ENCODE peak calls at places on chromosome 22, in four cellular contexts. One of them, this sample, is unnamed.
A peak's percentile ranks its signal among the peaks of the same experiment; 100 is the strongest.

GRCh38 chr22:25054943-25055511 is 102.5 kb downstream of the KIAA1671 start:
- DNase-seq in K562: no peak
- DNase-seq in H1: no peak
- DNase-seq in GM12878: no peak
- DNase-seq in this sample: no peak

GRCh38 chr22:50184004-50184461 is 1.7 kb upstream of the TRABD start:
- DNase-seq in K562: peak; percentile 36
- DNase-seq in GM12878: no peak
- DNase-seq in H1: no peak
- DNase-seq in this sample: peak; percentile 48

GRCh38 chr22:36191106-36191836 is 10.3 kb downstream of the APOL4 start:
- DNase-seq in H1: no peak
- DNase-seq in K562: no peak
- DNase-seq in GM12878: no peak
- DNase-seq in this sample: peak; percentile 64

GRCh38 chr22:37818397-37819099 is 4.6 kb upstream of the GALR3 start:
- DNase-seq in GM12878: no peak
- DNase-seq in H1: no peak
- DNase-seq in K562: no peak
- DNase-seq in this sample: peak; percentile 35

GRCh38 chr22:37284807-37285355 is 2.6 kb downstream of the CYTH4 start:
- DNase-seq in H1: no peak
- DNase-seq in GM12878: peak; percentile 68
- DNase-seq in K562: no peak
- DNase-seq in this sample: no peak

GRCh38 chr22:24416095-24416494 is 11.3 kb upstream of the ADORA2A start:
- DNase-seq in K562: no peak
- DNase-seq in H1: no peak
- DNase-seq in GM12878: no peak
- DNase-seq in this sample: no peak

GRCh38 chr22:40276877-40277823 is 69.2 kb upstream of the ADSL start:
- DNase-seq in H1: no peak
- DNase-seq in GM12878: no peak
- DNase-seq in K562: no peak
- DNase-seq in this sample: peak; percentile 51

GRCh38 chr22:40204331-40205116 is 26.8 kb downstream of the TNRC6B start:
- DNase-seq in GM12878: no peak
- DNase-seq in H1: no peak
- DNase-seq in K562: no peak
- DNase-seq in this sample: peak; percentile 73

GRCh38 chr22:22201185-22201924 is 43.2 kb upstream of the VPREB1 start:
- DNase-seq in K562: peak; percentile 91
- DNase-seq in H1: peak; percentile 19
- DNase-seq in GM12878: no peak
- DNase-seq in this sample: peak; percentile 24

DNA sequence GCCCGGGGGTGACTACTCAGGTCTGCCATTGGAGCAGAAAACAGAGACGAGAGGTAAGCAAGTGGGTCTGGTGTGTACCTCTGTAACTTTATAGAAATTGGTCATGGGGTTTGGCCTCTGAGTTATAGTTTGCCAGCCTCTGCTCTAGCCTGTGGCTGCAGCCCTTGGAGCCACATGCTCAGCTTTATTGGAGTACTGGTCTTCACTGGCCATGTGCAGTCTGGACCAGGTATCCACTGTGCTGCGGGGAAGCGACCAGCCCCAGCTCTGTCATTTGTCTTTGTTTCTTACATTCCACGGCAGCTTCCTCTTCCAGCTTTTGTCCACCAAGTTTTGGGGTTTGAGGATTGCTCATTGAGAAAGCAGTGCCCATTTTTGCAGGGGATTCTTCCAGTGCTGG is 453.4 kb downstream of the TBC1D22A start:
- DNase-seq in H1: no peak
- DNase-seq in GM12878: no peak
- DNase-seq in K562: no peak
- DNase-seq in this sample: no peak
- TF ChIP-seq CHD1 in H1: no peak
- TF ChIP-seq CHD1 in GM12878: no peak
- TF ChIP-seq CHD1 in K562: no peak
- TF ChIP-seq CHD1 in this sample: no peak

GRCh38 chr22:46827072-46827780 is 64.8 kb downstream of the TBC1D22A start:
- DNase-seq in H1: peak; percentile 54
- DNase-seq in K562: no peak
- DNase-seq in GM12878: no peak
- DNase-seq in this sample: no peak
- TF ChIP-seq CTCF in H1: peak; percentile 99
- TF ChIP-seq CTCF in K562: no peak
- TF ChIP-seq CTCF in GM12878: no peak
- TF ChIP-seq CTCF in this sample: no peak

DNA sequence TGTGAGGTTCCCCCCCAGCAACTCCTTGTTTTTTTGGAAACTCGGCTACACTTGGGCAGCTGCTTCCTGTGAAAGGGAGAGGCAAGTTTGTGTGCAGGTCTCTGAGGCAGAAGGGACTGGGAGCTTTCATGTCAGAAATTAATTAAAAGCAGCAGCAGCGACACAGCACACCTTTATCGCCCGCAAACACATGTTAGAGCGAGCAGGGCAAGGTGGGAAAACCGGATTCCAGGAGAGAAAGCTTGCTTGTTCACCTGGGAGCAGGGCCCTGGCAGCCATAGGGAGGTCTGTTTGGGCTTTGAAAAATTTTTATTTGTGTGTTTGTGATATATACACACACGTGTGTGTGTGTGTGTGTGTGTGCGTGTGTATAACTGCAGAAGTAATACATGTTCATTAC is 518.1 kb downstream of the MIAT start:
- DNase-seq in GM12878: no peak
- DNase-seq in K562: no peak
- DNase-seq in H1: no peak
- DNase-seq in this sample: no peak
- TF ChIP-seq CHD1 in GM12878: no peak
- TF ChIP-seq CHD1 in K562: no peak
- TF ChIP-seq CHD1 in H1: no peak
- TF ChIP-seq CHD1 in this sample: no peak

DNA sequence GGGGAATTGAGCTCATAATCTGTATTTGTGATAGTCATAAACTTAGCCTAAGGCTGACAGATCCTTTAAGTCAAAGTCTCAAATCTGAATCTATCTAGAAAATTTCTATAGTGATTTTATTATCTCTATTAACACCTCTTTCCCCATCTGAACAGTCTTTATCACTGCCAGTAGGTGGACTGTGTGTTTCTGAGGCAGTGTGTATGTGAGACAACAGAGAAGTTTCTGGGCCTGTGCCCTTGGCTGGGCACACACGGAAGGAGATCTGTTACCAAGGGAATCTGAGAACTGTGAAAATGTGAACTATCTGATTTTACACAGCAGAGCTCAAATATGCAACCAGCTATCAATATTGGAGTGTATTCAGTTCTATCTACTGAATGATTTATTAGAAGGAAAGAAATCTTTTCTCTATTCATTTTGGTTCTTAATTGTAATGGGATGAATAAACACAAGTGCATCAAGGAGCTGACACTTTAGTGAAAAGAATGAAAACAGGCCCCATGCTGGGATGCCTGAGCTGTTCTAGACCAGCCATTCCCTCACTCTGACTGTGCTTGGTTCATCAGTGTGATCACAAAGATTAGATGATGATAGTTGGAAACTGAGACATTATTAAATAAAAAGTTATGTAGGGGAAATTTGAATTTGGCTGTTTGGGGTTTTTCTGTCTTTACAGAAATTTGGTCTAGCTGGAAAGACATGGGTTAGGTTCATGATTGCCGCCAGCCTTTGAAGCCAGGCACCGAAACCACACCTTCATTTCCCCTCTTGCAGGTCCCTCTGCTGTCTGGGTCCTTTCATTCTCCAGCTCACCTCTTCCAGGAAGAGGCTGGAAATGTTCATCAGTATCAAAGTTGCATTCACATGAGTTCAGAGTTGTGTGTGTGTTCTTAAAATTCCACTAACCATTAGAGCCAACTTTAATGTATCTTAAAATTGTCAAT is 68.1 kb downstream of the LIF start:
- DNase-seq in GM12878: no peak
- DNase-seq in H1: no peak
- DNase-seq in K562: no peak
- DNase-seq in this sample: no peak
- TF ChIP-seq CTCF in GM12878: no peak
- TF ChIP-seq CTCF in H1: no peak
- TF ChIP-seq CTCF in K562: no peak
- TF ChIP-seq CTCF in this sample: no peak

DNA sequence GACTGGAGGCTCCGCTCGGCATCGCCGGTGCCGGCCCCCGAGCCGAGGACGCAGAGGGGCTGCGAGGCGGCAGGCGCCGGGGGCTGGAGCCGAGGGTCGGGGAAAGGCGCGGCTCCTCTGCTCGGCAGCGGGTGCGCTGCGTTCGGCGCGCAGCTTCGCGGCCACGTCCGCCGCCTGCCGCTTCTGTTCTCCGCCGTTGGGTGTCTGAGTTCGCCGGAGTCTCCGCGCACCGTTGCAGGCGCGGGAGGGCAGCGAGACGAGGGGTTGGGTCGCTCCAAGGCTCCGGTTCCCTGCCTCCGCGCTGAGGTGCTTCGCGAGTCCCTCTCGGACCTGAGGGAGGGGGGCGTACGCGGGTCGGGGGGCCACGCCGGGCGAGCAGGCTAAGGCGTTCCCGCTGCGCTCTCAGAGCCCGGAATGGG is 350 bp downstream of the MN1 start:
- DNase-seq in H1: no peak
- DNase-seq in GM12878: no peak
- DNase-seq in K562: peak; percentile 9
- DNase-seq in this sample: peak; percentile 41
- TF ChIP-seq CHD1 in H1: no peak
- TF ChIP-seq CHD1 in GM12878: no peak
- TF ChIP-seq CHD1 in K562: no peak
- TF ChIP-seq CHD1 in this sample: no peak

DNA sequence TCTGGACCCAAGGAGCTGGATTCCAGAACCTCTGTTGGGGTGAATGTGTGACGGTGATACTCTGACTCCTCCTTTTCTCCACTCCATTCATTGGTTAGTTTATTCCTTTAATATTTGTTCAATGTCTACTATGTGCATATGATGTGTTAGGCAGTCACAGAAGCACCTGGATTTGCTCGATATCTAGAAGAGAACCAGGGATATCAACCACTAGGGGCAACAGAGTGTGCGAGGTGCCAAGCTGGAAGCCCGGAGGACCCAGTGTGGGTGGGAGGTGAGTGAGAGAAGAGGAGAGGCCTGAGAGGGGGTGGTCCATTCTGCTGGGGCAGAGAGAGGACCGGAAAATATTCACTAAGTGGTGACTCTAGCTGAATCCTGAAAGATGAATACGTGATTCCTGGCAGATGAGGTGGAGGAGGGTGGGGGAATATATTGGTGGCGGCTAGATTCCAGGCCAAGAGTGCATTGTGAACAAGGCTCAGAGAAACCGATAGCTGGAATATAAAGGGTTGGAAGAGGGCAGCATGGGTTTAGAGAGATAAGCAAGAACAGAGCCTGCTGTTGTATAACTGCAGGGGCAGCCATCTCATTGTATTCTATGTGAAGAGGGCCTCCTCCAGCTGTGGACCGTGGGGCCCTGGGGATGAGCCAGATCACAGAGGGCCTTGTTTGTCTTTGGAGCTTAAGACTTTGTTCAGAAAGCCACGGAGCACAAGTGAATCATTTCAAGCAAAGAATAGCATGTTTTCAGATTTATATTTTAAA is 6.9 kb upstream of the TIMP3 start:
- DNase-seq in K562: no peak
- DNase-seq in H1: no peak
- DNase-seq in GM12878: no peak
- DNase-seq in this sample: peak; percentile 54
- TF ChIP-seq CTCF in K562: no peak
- TF ChIP-seq CTCF in H1: peak; percentile 29
- TF ChIP-seq CTCF in GM12878: no peak
- TF ChIP-seq CTCF in this sample: no peak

GRCh38 chr22:45503071-45503815 is 560 bp downstream of the FBLN1 start:
- DNase-seq in H1: no peak
- DNase-seq in GM12878: no peak
- DNase-seq in K562: no peak
- DNase-seq in this sample: no peak

GRCh38 chr22:45504703-45505341 is 2.1 kb downstream of the FBLN1 start:
- DNase-seq in GM12878: no peak
- DNase-seq in H1: no peak
- DNase-seq in K562: no peak
- DNase-seq in this sample: peak; percentile 37

GRCh38 chr22:45502215-45503070 is at the start of gene FBLN1:
- DNase-seq in H1: no peak
- DNase-seq in GM12878: no peak
- DNase-seq in K562: no peak
- DNase-seq in this sample: no peak

GRCh38 chr22:45505991-45506743 is 3.5 kb downstream of the FBLN1 start:
- DNase-seq in H1: no peak
- DNase-seq in K562: no peak
- DNase-seq in GM12878: no peak
- DNase-seq in this sample: no peak

DNA sequence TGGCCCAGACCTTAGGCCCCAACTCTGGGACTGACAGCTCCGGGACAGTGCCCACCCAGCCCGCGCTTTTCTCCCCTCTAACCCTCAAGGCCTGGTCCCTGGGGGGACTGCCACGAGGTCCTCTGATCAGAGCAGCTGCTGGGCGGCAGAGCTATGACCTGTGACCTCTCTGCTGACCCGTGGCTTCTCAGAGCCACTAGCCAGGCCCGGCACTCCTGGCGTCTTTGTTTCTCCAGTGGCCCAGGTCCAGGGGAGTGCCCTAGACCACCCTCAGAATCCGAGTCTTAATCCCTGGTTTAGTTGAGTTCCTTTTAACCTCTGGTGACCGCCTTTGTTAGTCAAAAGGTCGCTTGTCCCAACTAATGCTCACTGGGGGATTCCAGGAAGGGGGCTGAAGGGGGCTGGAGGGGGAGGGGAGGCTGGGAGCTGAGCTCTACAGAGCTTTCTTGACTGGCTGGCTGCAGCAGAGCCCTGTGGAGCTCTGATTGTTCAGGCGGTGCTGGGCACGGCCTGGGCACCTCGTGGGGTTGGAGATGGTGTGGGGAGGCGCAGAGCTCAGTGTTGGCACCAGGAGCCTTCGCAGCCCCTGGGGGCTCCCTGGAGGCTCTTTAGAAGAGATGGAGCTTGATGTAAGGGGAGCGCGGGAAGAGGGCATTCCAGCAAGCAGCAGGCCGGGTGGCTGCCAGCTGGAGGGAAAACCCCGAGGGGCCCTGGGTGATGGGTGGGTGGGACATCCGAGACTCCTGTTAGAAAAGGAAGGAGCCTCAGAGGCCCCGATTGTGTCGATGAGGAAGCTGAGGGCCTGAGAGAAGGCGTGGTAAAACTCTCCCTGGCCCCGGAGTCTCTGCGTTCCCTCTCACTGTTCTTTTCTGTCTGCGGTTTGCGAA is 1.4 kb downstream of the FBLN1 start:
- DNase-seq in GM12878: no peak
- DNase-seq in H1: peak; percentile 53
- DNase-seq in K562: no peak
- DNase-seq in this sample: peak; percentile 72
- TF ChIP-seq CHD1 in GM12878: no peak
- TF ChIP-seq CHD1 in H1: no peak
- TF ChIP-seq CHD1 in K562: no peak
- TF ChIP-seq CHD1 in this sample: peak; percentile 27